ENCODE peak calls at places on chromosomes 3 and 15, in six cellular contexts. E, X, F, C, A and S are unnamed samples.

GRCh38 chr3:83193526-83193925 is 1432.1 kb upstream of the GBE1 start:
- DNase-seq in A (no peak), E (no peak), C (no peak), X (no peak), F (no peak), S (no peak)

GRCh38 chr3:145286937-145287336 is 874.0 kb downstream of the PLOD2 start:
- DNase-seq in E (no peak), C (no peak), A (no peak), X (no peak), F (no peak), S (no peak)

GRCh38 chr15:57401546-57401945 is 25.2 kb downstream of the CGNL1 start:
- DNase-seq in X (no peak), C (no peak), F (no peak), A (no peak), E (no peak), S (no peak)

GRCh38 chr15:77810180-77810579 is 177.5 kb upstream of the LINGO1 start:
- DNase-seq in C (no peak), A (no peak), X (no peak), E (no peak), F (no peak), S (no peak)

GRCh38 chr3:113783980-113784379 is 37.1 kb downstream of the ATP6V1A start:
- DNase-seq in C (no peak), F (no peak), X (no peak), E (no peak), A (no peak), S (no peak)

GRCh38 chr3:160163259-160163878 is 61.9 kb upstream of the C3orf80 start:
- DNase-seq in C (peak; percentile 34), F (no peak), A (no peak), X (no peak), E (no peak), S (no peak)

GRCh38 chr15:63583027-63583426 is 14.2 kb upstream of the FBXL22 start:
- DNase-seq in C (no peak), A (no peak), E (no peak), X (no peak), F (no peak), S (no peak)

GRCh38 chr3:155079795-155080546 is at the start of gene MME:
- DNase-seq in F (no peak), E (peak; percentile 58), X (no peak), A (peak; percentile 49), C (no peak), S (peak; percentile 90)

GRCh38 chr3:141735176-141735575 is 2.9 kb upstream of the RNF7 start:
- DNase-seq in X (no peak), E (no peak), C (no peak), F (no peak), A (no peak), S (no peak)

GRCh38 chr15:77904436-77904821 is 173.1 kb downstream of the TBC1D2B start:
- DNase-seq in E (no peak), C (no peak), F (no peak), X (no peak), A (no peak), S (no peak)

GRCh38 chr3:61936344-61936937 is 375.1 kb downstream of the PTPRG start:
- DNase-seq in E (no peak), C (no peak), F (peak; percentile 56), A (no peak), X (no peak), S (no peak)

GRCh38 chr15:66523926-66524325 is 18.8 kb downstream of the ZWILCH start:
- DNase-seq in A (no peak), X (no peak), E (no peak), F (no peak), C (no peak), S (no peak)